ENCODE peak calls at places on chromosomes 12 and 14, in four cellular contexts. P, A, C and B are unnamed samples.

GRCh38 chr12:118098911-118099671 is 4.7 kb downstream of the VSIG10 start:
- DNase-seq in C (no peak), A (no peak), P (no peak), B (peak; percentile 53)

GRCh38 chr12:27564612-27565213 is 40.7 kb downstream of the PPFIBP1 start:
- DNase-seq in P (no peak), A (no peak), C (no peak), B (no peak)

GRCh38 chr12:100868487-100868886 is 73.9 kb downstream of the ANO4 start:
- DNase-seq in A (no peak), C (no peak), P (peak; percentile 23), B (no peak)

GRCh38 chr14:64753999-64754398 is 49.8 kb downstream of the PLEKHG3 start:
- DNase-seq in C (no peak), P (no peak), A (no peak), B (no peak)

GRCh38 chr12:69150083-69150795 is 89.1 kb upstream of the CPSF6 start:
- DNase-seq in P (no peak), C (no peak), A (no peak), B (no peak)

GRCh38 chr12:130017571-130018449 is 114.0 kb upstream of the TMEM132D start:
- DNase-seq in A (no peak), P (no peak), C (no peak), B (no peak)

GRCh38 chr14:51867753-51868152 is 7.3 kb downstream of the GNG2 start:
- DNase-seq in C (no peak), P (peak; percentile 48), A (no peak), B (no peak)

GRCh38 chr14:104169005-104169764 is 30.8 kb downstream of the KIF26A start:
- DNase-seq in A (no peak), C (no peak), P (no peak), B (no peak)

GRCh38 chr12:42609605-42610004 is 20.1 kb upstream of the PRICKLE1 start:
- DNase-seq in P (peak; percentile 49), C (no peak), A (no peak), B (no peak)

GRCh38 chr14:34053666-34054065 is 102.8 kb upstream of the EGLN3 start:
- DNase-seq in A (no peak), P (no peak), C (peak; percentile 81), B (no peak)

GRCh38 chr14:50122291-50122690 is 5.9 kb upstream of the VCPKMT start:
- DNase-seq in P (no peak), A (no peak), C (no peak), B (no peak)

GRCh38 chr12:116861331-116861730 is 19.9 kb downstream of the HRK start:
- DNase-seq in C (peak; percentile 20), P (peak; percentile 90), A (no peak), B (no peak)

GRCh38 chr12:67161322-67161918 is 107.7 kb upstream of the CAND1 start:
- DNase-seq in A (no peak), P (peak; percentile 39), C (no peak), B (no peak)

GRCh38 chr12:26699237-26699636 is 133.8 kb downstream of the ITPR2 start:
- DNase-seq in A (no peak), P (peak; percentile 53), C (no peak), B (no peak)

GRCh38 chr14:96792003-96792402 is 5.2 kb upstream of the VRK1 start:
- DNase-seq in A (no peak), C (no peak), P (no peak), B (no peak)

GRCh38 chr12:109982211-109982610 is 14.0 kb downstream of the GIT2 start:
- DNase-seq in A (no peak), P (peak; percentile 52), C (no peak), B (no peak)

GRCh38 chr14:93829839-93830481 is 41.7 kb upstream of the PRIMA1 start:
- DNase-seq in P (no peak), C (no peak), A (no peak), B (no peak)

GRCh38 chr14:80278293-80279037 is 67.2 kb upstream of the DIO2 start:
- DNase-seq in A (no peak), P (peak; percentile 65), C (no peak), B (no peak)

GRCh38 chr12:102568151-102568815 is 87.9 kb upstream of the IGF1 start:
- DNase-seq in C (no peak), A (no peak), P (no peak), B (no peak)

GRCh38 chr12:94175763-94176660 is 27.6 kb downstream of the PLXNC1 start:
- DNase-seq in C (no peak), A (no peak), P (peak; percentile 36), B (no peak)

GRCh38 chr12:93008044-93008778 is 79.1 kb upstream of the EEA1 start:
- DNase-seq in C (no peak), P (no peak), A (no peak), B (no peak)

GRCh38 chr12:81257952-81258551 is 180.2 kb downstream of the ACSS3 start:
- DNase-seq in P (peak; percentile 47), A (no peak), C (no peak), B (no peak)

GRCh38 chr12:54984602-54985376 is at the start of gene TESPA1:
- DNase-seq in C (peak; percentile 39), A (peak; percentile 23), P (no peak), B (peak; percentile 95)

GRCh38 chr14:83923836-83924235 is 1606.1 kb upstream of the FLRT2 start:
- DNase-seq in P (no peak), C (no peak), A (no peak), B (no peak)

GRCh38 chr14:21083565-21084325 is 13.6 kb downstream of the ARHGEF40 start:
- DNase-seq in A (no peak), C (no peak), P (peak; percentile 23), B (no peak)

GRCh38 chr12:131082795-131083194 is 129.1 kb downstream of the ADGRD1 start:
- DNase-seq in A (no peak), C (no peak), P (no peak), B (no peak)

GRCh38 chr14:104937161-104937560 is 12.5 kb downstream of the PLD4 start:
- DNase-seq in A (no peak), P (no peak), C (peak; percentile 8), B (no peak)

GRCh38 chr14:103679351-103679750 is 35.9 kb downstream of the XRCC3 start:
- DNase-seq in C (no peak), P (no peak), A (no peak), B (peak; percentile 65)

GRCh38 chr14:75123991-75124390 is 2.9 kb downstream of the NEK9 start:
- DNase-seq in P (peak; percentile 86), A (peak; percentile 26), C (peak; percentile 46), B (no peak)
- H3K27ac ChIP-seq in P (no peak overlapping the region), A (peak overlapping the region; percentile 58), C (peak overlapping the region; percentile 53), B (peak overlapping the region; percentile 35)

GRCh38 chr14:52919971-52920370 is 30.9 kb downstream of the FERMT2 start:
- DNase-seq in C (no peak), P (peak; percentile 54), A (no peak), B (no peak)
- H3K4me1 ChIP-seq in C (peaks cover 20% of the 10 kb centered on the region), P (peaks cover 24% of the 10 kb centered on the region), A (peaks cover 56% of the 10 kb centered on the region), B (no peaks in the 10 kb centered on the region)

DNA sequence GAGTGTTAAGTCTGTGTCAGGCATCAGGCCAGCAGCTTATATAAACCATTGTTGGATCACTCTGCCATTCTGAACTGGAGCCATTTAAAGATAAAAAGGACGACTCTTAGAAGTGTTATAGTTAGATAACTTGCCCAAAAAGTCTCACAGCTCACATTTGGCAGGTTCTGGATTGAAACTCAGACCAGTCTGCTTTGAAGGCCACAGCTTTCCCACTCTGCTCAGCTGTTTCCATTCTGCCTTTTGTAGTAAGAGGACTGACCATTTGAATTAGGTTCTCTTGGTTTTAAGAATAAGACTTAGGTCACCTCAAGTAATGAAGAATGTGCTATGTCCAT is 197.3 kb upstream of the AMIGO2 start:
- DNase-seq in C (no peak), A (no peak), P (no peak), B (no peak)
- TF ChIP-seq POLR2A in C (no peak), A (no peak), P (no peak), B (no peak)

DNA sequence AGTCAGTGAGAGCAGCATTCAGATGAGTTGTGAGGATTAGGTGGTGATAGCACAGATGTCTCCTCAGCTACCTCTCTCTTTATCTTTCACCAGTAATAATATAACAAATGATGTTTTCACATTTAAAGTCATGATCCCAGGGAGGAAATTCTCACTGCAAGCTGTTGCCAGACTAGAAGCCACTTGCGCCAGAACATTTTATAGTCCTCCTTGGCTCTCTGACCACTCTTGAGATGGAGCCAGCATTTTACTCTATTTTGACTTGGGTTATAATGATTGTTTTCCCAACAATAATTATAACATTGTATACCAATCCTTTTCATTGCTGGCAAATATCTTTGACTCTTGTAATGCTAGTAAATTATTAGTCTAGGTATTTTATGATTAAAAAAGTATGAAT is 443.1 kb downstream of the AEBP2 start:
- DNase-seq in P (no peak), C (peak; percentile 30), A (no peak), B (no peak)
- H3K27ac ChIP-seq in P (no peak overlapping the region), C (peak overlapping the region; percentile 76), A (no peak overlapping the region), B (no peak overlapping the region)

DNA sequence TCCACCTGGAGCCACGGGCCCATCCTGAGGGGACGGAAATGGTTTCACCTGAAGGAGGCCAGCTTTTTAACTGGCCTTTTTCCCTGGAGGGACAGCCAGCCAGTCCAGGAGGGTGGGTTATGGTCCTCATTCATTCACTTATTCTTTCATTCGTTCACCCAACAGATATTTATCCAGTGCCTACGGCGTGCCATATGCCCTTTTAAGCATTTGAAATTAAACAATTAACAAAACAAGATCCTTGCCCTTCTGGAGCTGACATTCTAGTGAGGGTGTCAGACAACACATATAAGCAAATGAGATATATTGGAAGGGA is 438 bp upstream of the ABCB9 start:
- DNase-seq in P (no peak), C (no peak), A (no peak), B (no peak)
- H3K4me1 ChIP-seq in P (peaks cover 8% of the 10 kb centered on the region), C (no peaks in the 10 kb centered on the region), A (peaks cover 8% of the 10 kb centered on the region), B (peaks cover 11% of the 10 kb centered on the region)

GRCh38 chr14:53452005-53452678 is 299.0 kb upstream of the DDHD1 start:
- DNase-seq in C (no peak), A (no peak), P (no peak), B (no peak)

DNA sequence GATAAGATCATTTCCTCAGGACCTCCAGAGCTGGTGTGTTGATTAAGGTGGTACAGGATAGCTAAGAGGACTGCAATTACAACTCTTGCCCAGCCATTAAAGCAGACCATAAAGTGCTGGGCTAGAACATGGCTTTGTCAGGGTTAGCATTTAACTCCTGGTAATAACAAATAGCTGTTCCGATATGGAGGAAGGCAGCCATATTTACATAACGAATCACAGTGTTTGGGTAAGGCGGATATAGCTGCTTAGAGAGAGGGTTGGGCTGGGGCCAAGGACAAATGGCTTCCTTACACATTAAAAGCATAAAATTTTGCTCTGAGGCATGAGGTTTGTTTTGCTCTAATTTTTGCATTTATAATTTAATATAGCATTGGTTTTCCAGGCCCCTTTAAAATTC is 297.7 kb upstream of the DDHD1 start:
- DNase-seq in C (no peak), P (no peak), A (no peak), B (no peak)
- TF ChIP-seq POLR2A in C (no peak), P (no peak), A (no peak), B (no peak)

GRCh38 chr12:30415777-30416176 is 279.9 kb downstream of the IPO8 start:
- DNase-seq in C (no peak), P (no peak), A (no peak), B (no peak)

GRCh38 chr12:30417697-30418231 is 277.9 kb downstream of the IPO8 start:
- DNase-seq in C (no peak), A (peak; percentile 13), P (peak; percentile 74), B (no peak)

GRCh38 chr12:30416631-30417030 is 279.0 kb downstream of the IPO8 start:
- DNase-seq in A (no peak), C (no peak), P (no peak), B (no peak)

DNA sequence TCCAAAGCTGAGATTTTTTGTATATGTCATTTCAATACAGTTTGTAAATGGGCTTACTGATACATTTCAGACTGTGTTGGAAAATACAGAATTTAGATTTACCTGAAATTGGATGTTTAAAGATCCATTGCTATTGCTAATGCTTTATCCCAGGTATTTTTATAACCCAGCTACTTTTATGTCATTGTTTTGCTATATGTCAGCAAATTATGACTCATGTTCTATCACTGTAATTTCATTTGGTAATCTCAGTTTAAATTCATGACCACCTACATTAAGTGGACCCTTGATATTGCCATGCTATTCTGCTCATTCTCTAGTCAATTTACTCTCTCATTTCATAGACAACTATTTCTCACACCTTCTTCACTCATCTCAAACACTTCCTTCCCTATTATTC is 281.2 kb downstream of the IPO8 start:
- DNase-seq in A (no peak), P (no peak), C (no peak), B (no peak)
- H3K27ac ChIP-seq in A (no peak overlapping the region), P (no peak overlapping the region), C (no peak overlapping the region), B (no peak overlapping the region)